ENCODE peak calls at places on chromosomes 4 and X, in eight cellular contexts. Z is IMR-90, O is psoas muscle, B is body of pancreas, G is SJCRH30, R is colonic mucosa, D is A549, W is K562. H is an unnamed sample.
A peak's percentile ranks its signal among the peaks of the same experiment; 100 is the strongest.

GRCh38 chrX:123713434-123713833 is 19.4 kb downstream of the THOC2 start:
- DNase-seq in Z (no peak), O (no peak), B (no peak), G (no peak), R (no peak), D (no peak), W (no peak), H (no peak)

GRCh38 chr4:105808459-105809041 is 86.7 kb upstream of the NPNT start:
- DNase-seq in Z (peak; percentile 88), O (no peak), B (peak; percentile 11), G (peak; percentile 64), R (no peak), D (peak; percentile 0), W (peak; percentile 4), H (peak; percentile 82)

GRCh38 chr4:2418652-2419571 is at the start of gene CFAP99:
- DNase-seq in Z (peak; percentile 88), O (peak; percentile 98), B (peak; percentile 99), G (peak; percentile 94), R (peak; percentile 99), D (peak; percentile 92), W (peak; percentile 98), H (peak; percentile 98)

GRCh38 chr4:77284036-77284435 is 127.0 kb downstream of the CCNG2 start:
- DNase-seq in Z (no peak), O (no peak), B (no peak), G (no peak), R (no peak), D (no peak), W (no peak), H (no peak)

GRCh38 chrX:153938226-153938786 is 3.5 kb upstream of the NAA10 start:
- DNase-seq in Z (peak; percentile 17), O (no peak), B (no peak), G (no peak), R (no peak), D (no peak), W (no peak), H (no peak)

GRCh38 chr4:108030332-108030731 is 40.6 kb downstream of the HADH start:
- DNase-seq in Z (peak; percentile 76), O (no peak), B (no peak), G (peak; percentile 79), R (peak; percentile 24), D (peak; percentile 41), W (peak; percentile 69), H (peak; percentile 60)

GRCh38 chrX:2708601-2709200 is 17.6 kb downstream of the CD99 start:
- DNase-seq in Z (no peak), O (no peak), B (no peak), G (no peak), R (no peak), D (no peak), W (no peak), H (no peak)

GRCh38 chr4:79603681-79604080 is 195.7 kb upstream of the GK2 start:
- DNase-seq in Z (no peak), O (no peak), B (no peak), G (no peak), R (no peak), D (no peak), W (peak; percentile 15), H (no peak)

GRCh38 chrX:12223650-12224049 is 85.4 kb downstream of the FRMPD4 start:
- DNase-seq in Z (peak; percentile 64), O (no peak), B (no peak), G (no peak), R (no peak), D (peak; percentile 23), W (no peak), H (no peak)

GRCh38 chr4:108774809-108775530 is 12.1 kb upstream of the ETNPPL start:
- DNase-seq in Z (no peak), O (peak; percentile 22), B (peak; percentile 86), G (no peak), R (no peak), D (peak; percentile 5), W (no peak), H (no peak)

GRCh38 chr4:8332891-8333331 is 63.4 kb downstream of the HTRA3 start:
- DNase-seq in Z (no peak), O (no peak), B (no peak), G (no peak), R (no peak), D (no peak), W (no peak), H (no peak)

GRCh38 chr4:174764105-174764729 is 64.8 kb downstream of the GLRA3 start:
- DNase-seq in Z (peak; percentile 40), O (no peak), B (no peak), G (peak; percentile 55), R (no peak), D (peak; percentile 42), W (peak; percentile 65), H (peak; percentile 69)

DNA sequence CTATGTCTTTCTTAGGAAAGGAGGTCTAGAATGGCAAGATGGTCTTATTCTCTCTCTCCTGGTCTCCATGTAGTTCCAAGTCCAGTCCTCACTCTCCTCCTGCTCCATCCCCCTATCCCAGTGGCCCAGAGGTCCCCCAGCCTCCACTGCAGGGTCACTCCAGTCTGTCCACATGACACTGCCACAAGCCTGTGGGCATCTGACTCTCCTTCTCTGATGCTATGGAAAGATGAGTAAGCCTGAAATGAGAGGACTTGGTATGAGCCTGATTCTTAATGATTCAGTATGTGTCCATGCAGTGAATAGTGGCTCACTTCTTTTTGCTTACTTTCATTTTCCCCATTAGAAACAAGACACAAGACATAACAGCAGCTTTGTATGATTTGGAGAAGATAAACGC is 516.8 kb upstream of the ADGRL3 start:
- DNase-seq in Z (peak; percentile 94), O (no peak), B (no peak), G (no peak), R (no peak), D (no peak), W (no peak), H (peak; percentile 20)
- H3K27ac ChIP-seq in Z (peak overlapping the region; percentile 92), O (no peak overlapping the region), B (no peak overlapping the region), G (no peak overlapping the region), R (no peak overlapping the region), D (no peak overlapping the region), W (no peak overlapping the region), H (no peak overlapping the region)

DNA sequence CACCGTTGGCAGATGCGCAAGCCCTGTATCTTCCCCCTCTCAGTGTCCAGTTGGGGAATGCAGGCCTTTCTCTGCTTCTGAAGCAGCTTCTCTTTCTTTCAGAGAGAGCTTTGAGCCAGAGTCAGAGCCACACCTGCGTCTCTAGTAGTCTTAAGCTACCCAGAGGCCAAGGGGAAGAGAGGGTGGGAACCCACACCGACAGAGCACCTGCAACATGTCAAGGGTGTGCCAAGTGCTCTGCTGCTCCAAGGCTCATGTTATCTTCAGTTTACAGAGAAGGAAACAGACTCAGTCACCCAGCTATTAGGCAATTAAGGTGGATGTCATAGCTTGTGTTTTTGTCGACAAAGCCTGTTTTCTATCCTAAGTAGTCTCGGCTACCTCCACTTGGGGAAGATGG is 22.7 kb upstream of the RNF212 start:
- DNase-seq in Z (no peak), O (no peak), B (peak; percentile 94), G (no peak), R (peak; percentile 35), D (no peak), W (no peak), H (peak; percentile 21)
- H3K27ac ChIP-seq in Z (no peak overlapping the region), O (no peak overlapping the region), B (peak overlapping the region; percentile 80), G (no peak overlapping the region), R (no peak overlapping the region), D (no peak overlapping the region), W (no peak overlapping the region), H (no peak overlapping the region)

GRCh38 chr4:84952004-84952403 is 14.5 kb downstream of the WDFY3 start:
- DNase-seq in Z (peak; percentile 78), O (no peak), B (no peak), G (no peak), R (no peak), D (peak; percentile 66), W (no peak), H (no peak)
- H3K27ac ChIP-seq in Z (no peak overlapping the region), O (peak overlapping the region; percentile 83), B (no peak overlapping the region), G (no peak overlapping the region), R (no peak overlapping the region), D (peak overlapping the region; percentile 69), W (no peak overlapping the region), H (no peak overlapping the region)

GRCh38 chr4:41933997-41934812 is 1.0 kb upstream of the TMEM33 start:
- DNase-seq in Z (no peak), O (no peak), B (no peak), G (peak; percentile 56), R (no peak), D (peak; percentile 86), W (peak; percentile 22), H (peak; percentile 10)
- H3K27ac ChIP-seq in Z (no peak overlapping the region), O (peak overlapping the region; percentile 87), B (no peak overlapping the region), G (peak overlapping the region; percentile 67), R (no peak overlapping the region), D (peak overlapping the region; percentile 99), W (no peak overlapping the region), H (no peak overlapping the region)

DNA sequence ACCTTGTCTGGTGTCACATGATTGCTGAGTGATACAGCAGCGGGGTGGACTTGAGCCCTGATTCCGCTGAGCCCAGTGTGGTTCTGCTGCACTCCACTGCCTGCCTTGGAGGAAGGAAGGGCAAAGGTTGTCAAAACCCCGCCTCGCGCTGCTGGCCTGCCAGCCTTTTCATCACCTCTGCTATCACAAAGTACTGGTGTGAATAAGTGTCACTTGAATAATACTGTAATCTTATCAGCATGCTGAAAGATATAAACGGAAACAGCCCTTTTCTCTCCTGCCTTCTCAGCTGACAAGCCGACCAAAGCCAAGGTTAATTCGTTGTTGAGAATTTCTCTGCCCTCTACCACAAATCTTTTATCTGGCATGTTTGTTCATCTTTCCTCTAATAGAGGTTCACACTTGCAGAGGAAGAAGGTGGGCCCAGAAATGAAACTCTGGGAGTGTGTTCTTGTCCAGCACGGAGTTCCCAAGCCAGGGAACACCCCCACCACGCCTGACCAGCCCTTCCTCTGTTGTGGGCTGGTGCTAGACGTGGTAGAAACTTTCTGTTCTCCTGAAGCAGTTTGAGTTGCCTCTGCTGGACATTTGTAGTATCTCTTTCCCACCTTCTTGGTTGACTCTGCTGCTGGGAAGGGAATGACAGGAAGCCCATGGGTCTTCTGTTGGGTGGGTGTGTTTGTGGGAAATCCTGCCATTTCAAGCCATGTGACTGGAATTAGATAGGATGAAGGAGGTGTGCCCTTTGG is 21.5 kb downstream of the FHDC1 start:
- DNase-seq in Z (no peak), O (no peak), B (peak; percentile 62), G (peak; percentile 5), R (peak; percentile 89), D (peak; percentile 6), W (peak; percentile 14), H (peak; percentile 85)
- H3K27ac ChIP-seq in Z (no peak overlapping the region), O (no peak overlapping the region), B (peak overlapping the region; percentile 40), G (peak overlapping the region; percentile 78), R (peak overlapping the region; percentile 84), D (peak overlapping the region; percentile 73), W (no peak overlapping the region), H (peak overlapping the region; percentile 26)

DNA sequence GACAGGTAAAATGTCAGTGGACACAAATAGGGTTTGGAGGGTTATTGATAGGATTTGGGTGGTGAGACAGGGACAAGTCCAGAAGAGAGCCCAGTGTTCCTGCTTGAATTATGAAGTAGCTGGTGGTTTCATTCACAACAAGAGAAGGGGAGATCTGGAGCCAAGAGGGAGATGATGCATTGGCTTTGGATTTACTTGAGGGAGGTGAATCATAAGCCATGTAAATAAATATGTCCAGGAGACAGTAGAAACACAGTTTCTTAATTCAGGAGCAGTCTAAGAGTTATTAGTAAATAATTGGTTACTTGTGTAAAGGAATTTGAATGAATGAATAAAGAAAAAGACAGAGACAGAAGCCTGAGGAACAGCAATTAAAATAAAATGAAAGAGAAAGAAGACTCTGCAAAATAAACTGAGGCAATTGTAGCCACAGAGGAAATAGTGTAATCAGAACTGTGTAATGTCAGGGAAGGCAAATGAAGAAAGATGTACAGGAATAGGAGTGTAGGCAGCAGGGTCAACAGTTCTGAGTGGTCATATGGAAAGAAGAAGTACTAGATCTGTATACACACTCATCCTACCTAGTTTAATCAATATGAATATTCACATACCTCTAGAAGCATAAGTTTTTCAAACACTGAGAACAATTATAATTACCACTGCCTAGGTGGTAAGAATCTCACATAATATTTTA is 50.2 kb upstream of the CXCL8 start:
- DNase-seq in Z (peak; percentile 76), O (no peak), B (no peak), G (no peak), R (no peak), D (peak; percentile 14), W (no peak), H (no peak)
- H3K27ac ChIP-seq in Z (no peak overlapping the region), O (no peak overlapping the region), B (no peak overlapping the region), G (no peak overlapping the region), R (no peak overlapping the region), D (peak overlapping the region; percentile 72), W (no peak overlapping the region), H (no peak overlapping the region)